ENCODE peak calls at places on chromosome 2, in ten cellular contexts. T, P, Q, Z, L, M, U, G, D and S are unnamed samples.

GRCh38 chr2:86633094-86633740 is 9.6 kb upstream of the RNF103 start:
- DNase-seq in P (no peak), G (no peak), M (no peak), T (no peak), Q (no peak), U (no peak), L (no peak), Z (no peak), D (no peak), S (no peak)

GRCh38 chr2:196590286-196590685 is 49.2 kb upstream of the CCDC150 start:
- DNase-seq in G (no peak), P (no peak), T (no peak), M (no peak), L (no peak), Q (no peak), D (peak; percentile 59), Z (no peak), U (no peak), S (no peak)

GRCh38 chr2:27849558-27849957 is 40.6 kb downstream of the RBKS start:
- DNase-seq in D (no peak), Q (no peak), M (no peak), P (no peak), L (no peak), Z (no peak), G (no peak), T (no peak), U (no peak), S (no peak)

GRCh38 chr2:48415765-48416515 is 114.0 kb upstream of the STON1 start:
- DNase-seq in L (no peak), P (no peak), M (no peak), Z (no peak), T (no peak), Q (no peak), G (no peak), D (no peak), U (no peak), S (no peak)

GRCh38 chr2:226483745-226484619 is 315.6 kb downstream of the IRS1 start:
- DNase-seq in M (no peak), U (no peak), Q (no peak), G (no peak), P (peak; percentile 60), T (no peak), Z (peak; percentile 14), D (no peak), L (no peak), S (peak; percentile 61)

GRCh38 chr2:168145598-168145997 is 101.8 kb downstream of the STK39 start:
- DNase-seq in M (no peak), U (no peak), G (no peak), D (no peak), L (no peak), P (peak; percentile 42), Q (no peak), T (no peak), Z (no peak), S (no peak)

GRCh38 chr2:197205590-197206215 is 104.9 kb downstream of the ANKRD44 start:
- DNase-seq in L (no peak), P (no peak), M (no peak), D (no peak), T (no peak), U (no peak), Z (no peak), G (peak; percentile 77), Q (no peak), S (no peak)

GRCh38 chr2:40369619-40370397 is 82.1 kb downstream of the SLC8A1 start:
- DNase-seq in G (no peak), M (no peak), T (no peak), P (no peak), Z (peak; percentile 37), Q (no peak), L (no peak), D (peak; percentile 59), U (no peak), S (no peak)

GRCh38 chr2:1538663-1539062 is 125.4 kb downstream of the TPO start:
- DNase-seq in U (no peak), L (no peak), T (no peak), D (no peak), P (peak; percentile 62), Q (no peak), G (no peak), M (peak; percentile 53), Z (no peak), S (peak; percentile 22)
- TF ChIP-seq CTCF in U (peak; percentile 48), L (peak; percentile 57), T (no peak), D (peak; percentile 45), P (peak; percentile 34), Q (peak; percentile 60), G (no peak), M (no peak), Z (peak; percentile 30), S (peak; percentile 35)

DNA sequence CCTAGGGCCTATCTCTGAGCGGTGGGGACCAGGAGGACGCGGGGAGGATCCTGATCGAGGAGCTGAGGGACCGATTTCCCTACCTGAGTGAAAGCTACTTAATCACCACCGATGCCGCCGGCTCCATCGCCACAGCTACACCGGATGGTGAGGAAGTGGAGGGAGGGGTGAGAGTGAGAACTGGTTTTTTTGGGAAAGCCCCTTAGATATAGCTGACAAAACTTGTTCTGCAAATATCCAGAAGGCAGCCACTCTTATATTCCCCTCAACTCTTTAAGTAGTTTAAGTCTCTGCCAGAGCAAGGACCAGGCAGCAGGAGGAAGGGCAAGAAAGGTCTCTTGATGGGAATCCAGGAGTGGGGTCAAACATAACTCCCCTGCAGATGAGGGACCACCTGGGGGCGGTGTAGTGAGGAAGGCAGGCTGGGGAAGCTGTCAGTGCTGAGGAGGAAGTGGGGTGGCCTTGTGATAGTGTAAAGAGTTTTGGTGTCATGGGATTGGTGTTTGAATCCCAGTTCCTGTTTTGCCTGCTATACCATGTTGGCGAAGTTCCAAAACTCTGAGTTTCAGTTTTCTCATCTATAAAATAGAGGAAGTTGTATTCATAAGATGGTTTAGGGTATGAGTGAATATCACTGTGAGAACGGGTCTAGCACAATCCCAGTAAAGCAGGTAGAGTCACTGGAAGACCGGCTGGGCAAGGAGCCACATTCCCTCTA is 3.4 kb downstream of the NAGK start:
- DNase-seq in T (no peak), Z (peak; percentile 40), L (no peak), P (no peak), D (no peak), Q (no peak), U (no peak), G (peak; percentile 73), M (no peak), S (no peak)
- TF ChIP-seq CTCF in T (no peak), Z (no peak), L (no peak), P (no peak), D (no peak), Q (no peak), U (peak; percentile 2), G (no peak), M (no peak), S (no peak)

GRCh38 chr2:207409525-207409924 is 120.2 kb upstream of the CREB1 start:
- DNase-seq in U (no peak), Q (no peak), G (no peak), Z (no peak), L (no peak), P (peak; percentile 15), T (no peak), D (no peak), M (no peak), S (no peak)
- TF ChIP-seq CTCF in U (no peak), Q (no peak), G (no peak), Z (no peak), L (no peak), P (no peak), T (no peak), D (no peak), M (no peak), S (no peak)

GRCh38 chr2:236177604-236177966 is 9.4 kb upstream of the GBX2 start:
- DNase-seq in D (no peak), Z (no peak), M (peak; percentile 89), P (peak; percentile 62), U (no peak), T (no peak), G (no peak), Q (no peak), L (peak; percentile 59), S (no peak)
- TF ChIP-seq CTCF in D (peak; percentile 39), Z (no peak), M (no peak), P (no peak), U (peak; percentile 38), T (no peak), G (no peak), Q (no peak), L (no peak), S (no peak)

GRCh38 chr2:158045362-158045761 is 56.3 kb upstream of the UPP2 start:
- DNase-seq in M (no peak), T (no peak), Q (no peak), G (peak; percentile 63), D (no peak), L (no peak), U (no peak), P (no peak), Z (no peak), S (peak; percentile 31)
- TF ChIP-seq CTCF in M (peak; percentile 16), T (no peak), Q (no peak), G (peak; percentile 22), D (no peak), L (no peak), U (no peak), P (no peak), Z (peak; percentile 39), S (peak; percentile 46)

DNA sequence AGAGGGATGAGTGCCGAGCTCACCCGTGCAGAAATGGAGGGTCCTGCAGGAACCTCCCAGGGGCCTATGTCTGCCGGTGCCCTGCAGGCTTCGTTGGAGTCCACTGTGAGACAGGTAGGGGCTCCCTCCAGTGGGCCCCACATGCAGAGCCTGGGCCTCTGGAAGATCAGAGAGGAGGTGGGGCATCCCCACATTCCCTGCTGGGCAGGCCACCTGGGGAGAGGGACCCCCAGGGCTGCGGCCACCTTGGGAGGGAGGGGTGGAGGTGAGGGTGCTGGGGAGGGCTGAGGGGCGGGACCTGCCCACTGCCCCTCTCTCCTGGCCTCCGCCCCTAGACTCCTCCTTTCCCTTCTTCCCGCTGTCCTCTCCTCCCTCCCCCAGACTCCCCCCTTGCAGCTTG is 38.5 kb downstream of the MTERF4 start:
- DNase-seq in U (no peak), T (no peak), G (no peak), D (no peak), L (no peak), M (no peak), Q (no peak), Z (no peak), P (no peak), S (no peak)
- TF ChIP-seq CTCF in U (no peak), T (no peak), G (no peak), D (no peak), L (no peak), M (no peak), Q (peak; percentile 9), Z (peak; percentile 46), P (no peak), S (no peak)